ENCODE peak calls at places on chromosomes 13 and 19, in seven cellular contexts. B, K, J, Y, C, S and I are unnamed samples.

GRCh38 chr13:40060318-40061007 is 405.0 kb downstream of the COG6 start:
- DNase-seq in B (no peak), K (peak; percentile 71), J (no peak), Y (no peak), C (peak; percentile 82), S (no peak), I (no peak)

GRCh38 chr13:114143806-114144605 is 11.6 kb upstream of the RASA3 start:
- DNase-seq in B (peak; percentile 3), K (no peak), J (peak; percentile 85), Y (peak; percentile 76), C (no peak), S (peak; percentile 76), I (peak; percentile 50)

GRCh38 chr19:16036397-16036925 is 39.8 kb upstream of the TPM4 start:
- DNase-seq in B (no peak), K (no peak), J (no peak), Y (no peak), C (no peak), S (no peak), I (no peak)

GRCh38 chr19:4929186-4929585 is 19.9 kb downstream of the UHRF1 start:
- DNase-seq in B (no peak), K (no peak), J (no peak), Y (no peak), C (peak; percentile 33), S (no peak), I (no peak)

GRCh38 chr13:32175307-32175706 is 139.9 kb downstream of the ZAR1L start:
- DNase-seq in B (no peak), K (no peak), J (no peak), Y (no peak), C (peak; percentile 24), S (no peak), I (no peak)

GRCh38 chr19:3538965-3539742 is at the start of gene TEKTIP1:
- DNase-seq in B (no peak), K (no peak), J (peak; percentile 69), Y (peak; percentile 41), C (no peak), S (no peak), I (no peak)

GRCh38 chr19:52735734-52736133 is 890 bp upstream of the ZNF611 start:
- DNase-seq in B (no peak), K (no peak), J (peak; percentile 95), Y (peak; percentile 90), C (peak; percentile 75), S (peak; percentile 15), I (no peak)

GRCh38 chr13:40694426-40694825 is 28.0 kb upstream of the FOXO1 start:
- DNase-seq in B (no peak), K (no peak), J (no peak), Y (no peak), C (no peak), S (no peak), I (no peak)

GRCh38 chr19:40610396-40611064 is 9.4 kb downstream of the LTBP4 start:
- DNase-seq in B (peak; percentile 65), K (no peak), J (no peak), Y (peak; percentile 43), C (no peak), S (peak; percentile 89), I (peak; percentile 59)

GRCh38 chr13:76836311-76836710 is 49.9 kb downstream of the KCTD12 start:
- DNase-seq in B (no peak), K (peak; percentile 76), J (no peak), Y (no peak), C (no peak), S (no peak), I (no peak)

GRCh38 chr19:4206818-4207484 is 22.4 kb upstream of the EBI3 start:
- DNase-seq in B (no peak), K (peak; percentile 44), J (no peak), Y (no peak), C (no peak), S (peak; percentile 24), I (no peak)

GRCh38 chr19:58516964-58517833 is 2.4 kb downstream of the ZBTB45 start:
- DNase-seq in B (no peak), K (no peak), J (no peak), Y (no peak), C (no peak), S (no peak), I (no peak)

GRCh38 chr13:93248627-93249047 is 22.0 kb downstream of the GPC6 start:
- DNase-seq in B (no peak), K (no peak), J (peak; percentile 83), Y (peak; percentile 73), C (no peak), S (no peak), I (no peak)

GRCh38 chr13:102729560-102730275 is 34.9 kb upstream of the METTL21C start:
- DNase-seq in B (no peak), K (peak; percentile 92), J (no peak), Y (no peak), C (no peak), S (no peak), I (no peak)

GRCh38 chr13:113413178-113413897 is 40.0 kb downstream of the ADPRHL1 start:
- DNase-seq in B (no peak), K (peak; percentile 52), J (no peak), Y (no peak), C (no peak), S (no peak), I (no peak)

GRCh38 chr13:108402850-108403249 is 133.3 kb downstream of the TNFSF13B start:
- DNase-seq in B (no peak), K (no peak), J (no peak), Y (peak; percentile 46), C (no peak), S (no peak), I (no peak)

GRCh38 chr13:102598061-102598460 is 1.3 kb downstream of the TPP2 start:
- DNase-seq in B (no peak), K (peak; percentile 2), J (no peak), Y (no peak), C (no peak), S (no peak), I (no peak)

GRCh38 chr19:43776285-43776684 is 4.5 kb downstream of the KCNN4 start:
- DNase-seq in B (no peak), K (no peak), J (no peak), Y (no peak), C (no peak), S (peak; percentile 45), I (no peak)

GRCh38 chr19:6714749-6715555 is 5.5 kb downstream of the C3 start:
- DNase-seq in B (no peak), K (no peak), J (no peak), Y (no peak), C (no peak), S (no peak), I (no peak)

GRCh38 chr19:54391589-54392061 is 23.6 kb upstream of the TTYH1 start:
- DNase-seq in B (no peak), K (no peak), J (peak; percentile 82), Y (peak; percentile 26), C (no peak), S (no peak), I (no peak)

GRCh38 chr13:49220856-49221614 is 897 bp downstream of the MLNR start:
- DNase-seq in B (no peak), K (no peak), J (peak; percentile 75), Y (peak; percentile 61), C (no peak), S (no peak), I (no peak)

GRCh38 chr13:61128850-61129645 is 286.6 kb downstream of the PCDH20 start:
- DNase-seq in B (no peak), K (no peak), J (no peak), Y (no peak), C (no peak), S (no peak), I (no peak)

GRCh38 chr13:45786293-45786920 is 65.1 kb downstream of the SIAH3 start:
- DNase-seq in B (no peak), K (no peak), J (no peak), Y (no peak), C (no peak), S (no peak), I (no peak)

GRCh38 chr19:48446579-48446978 is 796 bp downstream of the GRWD1 start:
- DNase-seq in B (no peak), K (no peak), J (no peak), Y (no peak), C (no peak), S (no peak), I (no peak)
- H3K27ac ChIP-seq in B (peak overlapping the region; percentile 74), K (peak overlapping the region; percentile 92), J (no peak overlapping the region), Y (no peak overlapping the region), C (peak overlapping the region; percentile 91), S (peak overlapping the region; percentile 84), I (peak overlapping the region; percentile 79)

DNA sequence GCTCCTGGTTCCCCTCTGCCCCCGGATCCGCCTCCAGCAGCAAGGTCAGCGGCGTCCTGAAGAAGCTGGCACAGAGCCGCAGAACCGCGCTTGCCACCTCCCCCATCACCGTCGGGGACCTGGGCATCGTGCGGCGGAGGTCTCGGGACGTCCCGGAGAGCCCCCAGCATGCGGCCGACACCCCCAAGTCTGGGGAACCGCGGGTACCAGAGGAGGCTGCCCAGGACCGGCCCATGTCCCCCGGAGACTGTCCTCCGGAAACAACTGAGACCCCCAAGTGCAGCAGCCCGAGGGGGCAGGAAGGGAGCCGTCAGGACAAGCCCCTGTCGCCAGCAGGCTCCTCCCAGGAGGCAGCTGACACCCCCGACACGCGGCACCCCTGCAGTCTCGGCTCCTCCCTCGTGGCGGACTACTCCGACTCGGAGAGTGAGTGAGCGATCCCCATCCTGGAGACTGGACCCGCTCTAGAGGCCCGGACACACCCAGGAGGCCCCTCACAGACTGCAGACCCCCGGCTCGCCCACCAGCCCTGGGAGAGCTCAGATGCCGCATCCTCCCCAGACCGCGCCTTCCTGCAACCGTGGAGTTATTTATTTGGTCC is 1.6 kb upstream of the MRI1 start:
- DNase-seq in B (no peak), K (no peak), J (no peak), Y (no peak), C (no peak), S (no peak), I (no peak)
- H3K36me3 ChIP-seq in B (peaks cover 57% of the 10 kb centered on the region), K (peaks cover 19% of the 10 kb centered on the region), J (peaks cover 45% of the 10 kb centered on the region), Y (no peaks in the 10 kb centered on the region), C (no peaks in the 10 kb centered on the region), S (peaks cover 20% of the 10 kb centered on the region), I (peaks cover 12% of the 10 kb centered on the region)

DNA sequence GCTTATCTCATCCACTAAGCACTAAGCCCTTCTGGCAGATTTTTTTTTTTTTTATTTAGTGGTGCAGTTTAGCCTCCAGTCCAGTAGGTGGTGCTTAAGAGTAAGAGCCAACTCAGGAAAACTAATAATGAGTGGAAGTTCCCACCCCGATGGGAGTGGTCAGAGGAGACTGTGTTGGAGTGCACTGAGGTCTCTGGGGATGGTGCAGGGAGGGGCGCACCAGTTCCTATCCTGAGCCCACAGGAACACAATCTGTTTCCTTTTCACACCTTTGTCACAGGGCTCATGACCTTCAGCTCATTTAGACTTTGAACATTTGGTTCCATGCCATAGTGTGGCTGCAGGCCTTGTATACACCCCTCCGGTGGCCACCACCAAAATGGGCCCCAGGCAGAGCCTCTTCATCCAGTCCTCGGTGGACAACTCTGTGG is 367.4 kb downstream of the SPRY2 start:
- DNase-seq in B (no peak), K (no peak), J (no peak), Y (no peak), C (no peak), S (no peak), I (no peak)
- H3K9me3 ChIP-seq in B (no peaks in the 10 kb centered on the region), K (no peaks in the 10 kb centered on the region), J (peaks cover 36% of the 10 kb centered on the region), Y (no peaks in the 10 kb centered on the region), C (no peaks in the 10 kb centered on the region), S (peaks cover 1% of the 10 kb centered on the region), I (no peaks in the 10 kb centered on the region)

GRCh38 chr13:58935689-58936088 is 1228.0 kb downstream of the DIAPH3 start:
- DNase-seq in B (no peak), K (no peak), J (no peak), Y (no peak), C (no peak), S (no peak), I (no peak)

DNA sequence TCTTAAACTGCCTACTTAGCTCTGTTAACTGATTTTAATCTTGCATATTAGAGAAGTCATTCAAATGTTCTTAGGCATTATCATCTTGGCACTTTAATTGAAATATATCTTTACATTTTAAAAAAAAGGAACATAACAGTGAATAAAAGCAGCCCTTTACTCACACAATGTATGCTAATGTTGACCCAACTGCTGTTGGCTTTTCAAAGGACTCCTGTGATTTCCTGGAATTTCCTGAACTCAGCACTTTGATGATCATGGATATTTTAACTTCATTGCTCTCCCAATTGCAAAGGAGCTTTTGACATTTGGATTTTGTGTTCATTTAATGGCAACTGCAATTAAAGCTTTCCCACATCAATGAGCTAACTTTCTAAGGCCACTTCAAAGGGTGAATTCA is 1230.3 kb downstream of the DIAPH3 start:
- DNase-seq in B (no peak), K (no peak), J (no peak), Y (no peak), C (no peak), S (no peak), I (no peak)
- H3K27ac ChIP-seq in B (no peak overlapping the region), K (no peak overlapping the region), J (no peak overlapping the region), Y (no peak overlapping the region), C (no peak overlapping the region), S (no peak overlapping the region), I (no peak overlapping the region)